ENCODE peak calls at places on chromosomes 6 and 20, in nine cellular contexts. One of them, this sample, is unnamed.

GRCh38 chr6:7148100-7148822 is 40.5 kb downstream of the RREB1 start:
- DNase-seq in cardiac muscle cell: no peak
- DNase-seq in non-pigmented ciliary epithelial cell: peak; percentile 41
- DNase-seq in fibroblast of the conjunctiva: no peak
- DNase-seq in left cardiac atrium: no peak
- DNase-seq in substantia nigra: no peak
- DNase-seq in Caki2: peak; percentile 59
- DNase-seq in memory B cell: no peak
- DNase-seq in CD8-positive, alpha-beta T cell: no peak
- DNase-seq in this sample: no peak

GRCh38 chr20:63316502-63316921 is 23.5 kb downstream of the COL20A1 start:
- DNase-seq in cardiac muscle cell: no peak
- DNase-seq in non-pigmented ciliary epithelial cell: no peak
- DNase-seq in fibroblast of the conjunctiva: no peak
- DNase-seq in left cardiac atrium: peak; percentile 15
- DNase-seq in substantia nigra: no peak
- DNase-seq in Caki2: no peak
- DNase-seq in memory B cell: no peak
- DNase-seq in CD8-positive, alpha-beta T cell: no peak
- DNase-seq in this sample: no peak

GRCh38 chr6:34792605-34793500 is 970 bp downstream of the BLTP3A start:
- DNase-seq in cardiac muscle cell: peak; percentile 75
- DNase-seq in non-pigmented ciliary epithelial cell: no peak
- DNase-seq in fibroblast of the conjunctiva: peak; percentile 31
- DNase-seq in left cardiac atrium: peak; percentile 28
- DNase-seq in substantia nigra: peak; percentile 35
- DNase-seq in Caki2: peak; percentile 57
- DNase-seq in memory B cell: peak; percentile 15
- DNase-seq in CD8-positive, alpha-beta T cell: peak; percentile 55
- DNase-seq in this sample: peak; percentile 28

GRCh38 chr20:63009044-63009961 is 2.5 kb upstream of the BHLHE23 start:
- DNase-seq in cardiac muscle cell: peak; percentile 70
- DNase-seq in non-pigmented ciliary epithelial cell: peak; percentile 11
- DNase-seq in fibroblast of the conjunctiva: peak; percentile 32
- DNase-seq in left cardiac atrium: peak; percentile 77
- DNase-seq in substantia nigra: peak; percentile 45
- DNase-seq in Caki2: peak; percentile 58
- DNase-seq in memory B cell: peak; percentile 94
- DNase-seq in CD8-positive, alpha-beta T cell: peak; percentile 93
- DNase-seq in this sample: peak; percentile 48

GRCh38 chr6:37365791-37366190 is 12.0 kb downstream of the RNF8 start:
- DNase-seq in cardiac muscle cell: peak; percentile 65
- DNase-seq in non-pigmented ciliary epithelial cell: no peak
- DNase-seq in fibroblast of the conjunctiva: peak; percentile 10
- DNase-seq in left cardiac atrium: no peak
- DNase-seq in substantia nigra: no peak
- DNase-seq in Caki2: no peak
- DNase-seq in memory B cell: no peak
- DNase-seq in CD8-positive, alpha-beta T cell: no peak
- DNase-seq in this sample: no peak

GRCh38 chr6:3165631-3166534 is 8.5 kb upstream of the TUBB2A start:
- DNase-seq in cardiac muscle cell: peak; percentile 71
- DNase-seq in non-pigmented ciliary epithelial cell: no peak
- DNase-seq in fibroblast of the conjunctiva: no peak
- DNase-seq in left cardiac atrium: no peak
- DNase-seq in substantia nigra: no peak
- DNase-seq in Caki2: peak; percentile 35
- DNase-seq in memory B cell: no peak
- DNase-seq in CD8-positive, alpha-beta T cell: no peak
- DNase-seq in this sample: no peak

GRCh38 chr20:11726021-11726420 is 191.7 kb upstream of the BTBD3 start:
- DNase-seq in cardiac muscle cell: no peak
- DNase-seq in non-pigmented ciliary epithelial cell: no peak
- DNase-seq in fibroblast of the conjunctiva: no peak
- DNase-seq in left cardiac atrium: no peak
- DNase-seq in substantia nigra: no peak
- DNase-seq in Caki2: no peak
- DNase-seq in memory B cell: no peak
- DNase-seq in CD8-positive, alpha-beta T cell: no peak
- DNase-seq in this sample: no peak

GRCh38 chr6:150635906-150636514 is 36.3 kb downstream of the PLEKHG1 start:
- DNase-seq in cardiac muscle cell: no peak
- DNase-seq in non-pigmented ciliary epithelial cell: no peak
- DNase-seq in fibroblast of the conjunctiva: no peak
- DNase-seq in left cardiac atrium: no peak
- DNase-seq in substantia nigra: no peak
- DNase-seq in Caki2: no peak
- DNase-seq in memory B cell: no peak
- DNase-seq in CD8-positive, alpha-beta T cell: no peak
- DNase-seq in this sample: no peak

GRCh38 chr20:59825944-59826759 is 107.3 kb downstream of the SYCP2 start:
- DNase-seq in cardiac muscle cell: no peak
- DNase-seq in non-pigmented ciliary epithelial cell: no peak
- DNase-seq in fibroblast of the conjunctiva: no peak
- DNase-seq in left cardiac atrium: peak; percentile 37
- DNase-seq in substantia nigra: no peak
- DNase-seq in Caki2: no peak
- DNase-seq in memory B cell: no peak
- DNase-seq in CD8-positive, alpha-beta T cell: no peak
- DNase-seq in this sample: peak; percentile 77

GRCh38 chr6:149840345-149841075 is 23.6 kb downstream of the LRP11 start:
- DNase-seq in cardiac muscle cell: peak; percentile 74
- DNase-seq in non-pigmented ciliary epithelial cell: no peak
- DNase-seq in fibroblast of the conjunctiva: no peak
- DNase-seq in left cardiac atrium: peak; percentile 87
- DNase-seq in substantia nigra: no peak
- DNase-seq in Caki2: peak; percentile 73
- DNase-seq in memory B cell: peak; percentile 34
- DNase-seq in CD8-positive, alpha-beta T cell: peak; percentile 56
- DNase-seq in this sample: peak; percentile 21

GRCh38 chr6:156781882-156782631 is 4.9 kb downstream of the ARID1B start:
- DNase-seq in cardiac muscle cell: no peak
- DNase-seq in non-pigmented ciliary epithelial cell: no peak
- DNase-seq in fibroblast of the conjunctiva: no peak
- DNase-seq in left cardiac atrium: no peak
- DNase-seq in substantia nigra: no peak
- DNase-seq in Caki2: no peak
- DNase-seq in memory B cell: no peak
- DNase-seq in CD8-positive, alpha-beta T cell: no peak
- DNase-seq in this sample: no peak

GRCh38 chr20:14336667-14337066 is 745 bp downstream of the FLRT3 start:
- DNase-seq in cardiac muscle cell: peak; percentile 2
- DNase-seq in non-pigmented ciliary epithelial cell: no peak
- DNase-seq in fibroblast of the conjunctiva: no peak
- DNase-seq in left cardiac atrium: no peak
- DNase-seq in substantia nigra: no peak
- DNase-seq in Caki2: peak; percentile 64
- DNase-seq in memory B cell: no peak
- DNase-seq in CD8-positive, alpha-beta T cell: no peak
- DNase-seq in this sample: no peak

GRCh38 chr20:49818810-49819209 is 6.2 kb downstream of the SLC9A8 start:
- DNase-seq in cardiac muscle cell: no peak
- DNase-seq in non-pigmented ciliary epithelial cell: no peak
- DNase-seq in fibroblast of the conjunctiva: no peak
- DNase-seq in left cardiac atrium: no peak
- DNase-seq in substantia nigra: no peak
- DNase-seq in Caki2: no peak
- DNase-seq in memory B cell: no peak
- DNase-seq in CD8-positive, alpha-beta T cell: no peak
- DNase-seq in this sample: no peak

GRCh38 chr6:89777455-89777854 is 42.1 kb downstream of the MDN1 start:
- DNase-seq in cardiac muscle cell: no peak
- DNase-seq in non-pigmented ciliary epithelial cell: no peak
- DNase-seq in fibroblast of the conjunctiva: no peak
- DNase-seq in left cardiac atrium: no peak
- DNase-seq in substantia nigra: no peak
- DNase-seq in Caki2: no peak
- DNase-seq in memory B cell: no peak
- DNase-seq in CD8-positive, alpha-beta T cell: no peak
- DNase-seq in this sample: no peak

GRCh38 chr6:152378154-152378553 is 259.0 kb downstream of the SYNE1 start:
- DNase-seq in cardiac muscle cell: no peak
- DNase-seq in non-pigmented ciliary epithelial cell: no peak
- DNase-seq in fibroblast of the conjunctiva: no peak
- DNase-seq in left cardiac atrium: no peak
- DNase-seq in substantia nigra: no peak
- DNase-seq in Caki2: peak; percentile 22
- DNase-seq in memory B cell: no peak
- DNase-seq in CD8-positive, alpha-beta T cell: no peak
- DNase-seq in this sample: no peak